ENCODE peak calls at places on chromosomes 7 and 10, in six cellular contexts. One of them, this sample, is unnamed.

GRCh38 chr7:84193787-84194186 is 802 bp downstream of the SEMA3A start:
- DNase-seq in EL: no peak
- DNase-seq in activated CD4-positive, CD25-positive, alpha-beta regulatory T cell: no peak
- DNase-seq in stromal cell of bone marrow: no peak
- DNase-seq in RWPE1: no peak
- DNase-seq in activated naive CD8-positive, alpha-beta T cell treated with anti-CD3 and anti-CD28 coated beads, Interleukin-2, amount 10 ng/mL, durations not matched to agents 7 days and 5 days: no peak
- DNase-seq in this sample: no peak

GRCh38 chr10:116970050-116970449 is 34.9 kb downstream of the SHTN1 start:
- DNase-seq in EL: no peak
- DNase-seq in activated CD4-positive, CD25-positive, alpha-beta regulatory T cell: no peak
- DNase-seq in stromal cell of bone marrow: no peak
- DNase-seq in RWPE1: no peak
- DNase-seq in activated naive CD8-positive, alpha-beta T cell treated with anti-CD3 and anti-CD28 coated beads, Interleukin-2, amount 10 ng/mL, durations not matched to agents 7 days and 5 days: no peak
- DNase-seq in this sample: no peak

GRCh38 chr10:50882540-50882983 is 2.9 kb downstream of the A1CF start:
- DNase-seq in EL: no peak
- DNase-seq in activated CD4-positive, CD25-positive, alpha-beta regulatory T cell: no peak
- DNase-seq in stromal cell of bone marrow: no peak
- DNase-seq in RWPE1: no peak
- DNase-seq in activated naive CD8-positive, alpha-beta T cell treated with anti-CD3 and anti-CD28 coated beads, Interleukin-2, amount 10 ng/mL, durations not matched to agents 7 days and 5 days: no peak
- DNase-seq in this sample: no peak

GRCh38 chr10:26858707-26859034 is 2.1 kb downstream of the ABI1 start:
- DNase-seq in EL: no peak
- DNase-seq in activated CD4-positive, CD25-positive, alpha-beta regulatory T cell: no peak
- DNase-seq in stromal cell of bone marrow: no peak
- DNase-seq in RWPE1: peak; percentile 60
- DNase-seq in activated naive CD8-positive, alpha-beta T cell treated with anti-CD3 and anti-CD28 coated beads, Interleukin-2, amount 10 ng/mL, durations not matched to agents 7 days and 5 days: no peak
- DNase-seq in this sample: no peak

GRCh38 chr7:93016085-93016471 is 101.7 kb downstream of the SAMD9 start:
- DNase-seq in EL: peak; percentile 42
- DNase-seq in activated CD4-positive, CD25-positive, alpha-beta regulatory T cell: no peak
- DNase-seq in stromal cell of bone marrow: no peak
- DNase-seq in RWPE1: no peak
- DNase-seq in activated naive CD8-positive, alpha-beta T cell treated with anti-CD3 and anti-CD28 coated beads, Interleukin-2, amount 10 ng/mL, durations not matched to agents 7 days and 5 days: no peak
- DNase-seq in this sample: no peak

GRCh38 chr7:114857605-114858004 is 64.3 kb upstream of the MDFIC start:
- DNase-seq in EL: no peak
- DNase-seq in activated CD4-positive, CD25-positive, alpha-beta regulatory T cell: no peak
- DNase-seq in stromal cell of bone marrow: no peak
- DNase-seq in RWPE1: no peak
- DNase-seq in activated naive CD8-positive, alpha-beta T cell treated with anti-CD3 and anti-CD28 coated beads, Interleukin-2, amount 10 ng/mL, durations not matched to agents 7 days and 5 days: no peak
- DNase-seq in this sample: no peak

GRCh38 chr10:412109-412508 is 276.9 kb downstream of the ZMYND11 start:
- DNase-seq in EL: no peak
- DNase-seq in activated CD4-positive, CD25-positive, alpha-beta regulatory T cell: no peak
- DNase-seq in stromal cell of bone marrow: no peak
- DNase-seq in RWPE1: no peak
- DNase-seq in activated naive CD8-positive, alpha-beta T cell treated with anti-CD3 and anti-CD28 coated beads, Interleukin-2, amount 10 ng/mL, durations not matched to agents 7 days and 5 days: no peak
- DNase-seq in this sample: no peak

GRCh38 chr7:5584821-5585220 is 161.2 kb upstream of the TNRC18 start:
- DNase-seq in EL: no peak
- DNase-seq in activated CD4-positive, CD25-positive, alpha-beta regulatory T cell: no peak
- DNase-seq in stromal cell of bone marrow: no peak
- DNase-seq in RWPE1: no peak
- DNase-seq in activated naive CD8-positive, alpha-beta T cell treated with anti-CD3 and anti-CD28 coated beads, Interleukin-2, amount 10 ng/mL, durations not matched to agents 7 days and 5 days: no peak
- DNase-seq in this sample: no peak

GRCh38 chr10:80552151-80552646 is 14.5 kb downstream of the SH2D4B start:
- DNase-seq in EL: no peak
- DNase-seq in activated CD4-positive, CD25-positive, alpha-beta regulatory T cell: no peak
- DNase-seq in stromal cell of bone marrow: no peak
- DNase-seq in RWPE1: no peak
- DNase-seq in activated naive CD8-positive, alpha-beta T cell treated with anti-CD3 and anti-CD28 coated beads, Interleukin-2, amount 10 ng/mL, durations not matched to agents 7 days and 5 days: no peak
- DNase-seq in this sample: no peak